ENCODE peak calls at places on chromosomes 11 and 22, in seven cellular contexts. One of them, this sample, is unnamed.

GRCh38 chr11:76119779-76120178 is 86.5 kb downstream of the WNT11 start:
- DNase-seq in fibroblast of lung: no peak
- DNase-seq in cardiac muscle cell: no peak
- DNase-seq in right lobe of liver: no peak
- DNase-seq in fibroblast of mammary gland: no peak
- DNase-seq in endodermal cell: no peak
- DNase-seq in mucosa of descending colon: no peak
- DNase-seq in this sample: no peak

GRCh38 chr11:123052884-123053721 is 8.8 kb downstream of the HSPA8 start:
- DNase-seq in fibroblast of lung: no peak
- DNase-seq in cardiac muscle cell: no peak
- DNase-seq in right lobe of liver: no peak
- DNase-seq in fibroblast of mammary gland: no peak
- DNase-seq in endodermal cell: no peak
- DNase-seq in mucosa of descending colon: no peak
- DNase-seq in this sample: no peak

GRCh38 chr11:66419825-66420224 is 1.0 kb upstream of the NPAS4 start:
- DNase-seq in fibroblast of lung: no peak
- DNase-seq in cardiac muscle cell: no peak
- DNase-seq in right lobe of liver: no peak
- DNase-seq in fibroblast of mammary gland: no peak
- DNase-seq in endodermal cell: peak; percentile 81
- DNase-seq in mucosa of descending colon: no peak
- DNase-seq in this sample: no peak

GRCh38 chr11:90243534-90243933 is 20.7 kb upstream of the CHORDC1 start:
- DNase-seq in fibroblast of lung: no peak
- DNase-seq in cardiac muscle cell: no peak
- DNase-seq in right lobe of liver: no peak
- DNase-seq in fibroblast of mammary gland: no peak
- DNase-seq in endodermal cell: no peak
- DNase-seq in mucosa of descending colon: no peak
- DNase-seq in this sample: no peak

GRCh38 chr11:45187375-45187774 is 40.9 kb downstream of the PRDM11 start:
- DNase-seq in fibroblast of lung: no peak
- DNase-seq in cardiac muscle cell: no peak
- DNase-seq in right lobe of liver: no peak
- DNase-seq in fibroblast of mammary gland: no peak
- DNase-seq in endodermal cell: no peak
- DNase-seq in mucosa of descending colon: no peak
- DNase-seq in this sample: no peak

GRCh38 chr11:63866211-63866610 is 27.3 kb downstream of the MARK2 start:
- DNase-seq in fibroblast of lung: peak; percentile 62
- DNase-seq in cardiac muscle cell: peak; percentile 77
- DNase-seq in right lobe of liver: peak; percentile 64
- DNase-seq in fibroblast of mammary gland: peak; percentile 63
- DNase-seq in endodermal cell: no peak
- DNase-seq in mucosa of descending colon: peak; percentile 46
- DNase-seq in this sample: peak; percentile 54

GRCh38 chr11:12380565-12381325 is 3.4 kb downstream of the PARVA start:
- DNase-seq in fibroblast of lung: no peak
- DNase-seq in cardiac muscle cell: no peak
- DNase-seq in right lobe of liver: no peak
- DNase-seq in fibroblast of mammary gland: no peak
- DNase-seq in endodermal cell: no peak
- DNase-seq in mucosa of descending colon: no peak
- DNase-seq in this sample: no peak

GRCh38 chr11:74731301-74732094 is at the start of gene CHRDL2:
- DNase-seq in fibroblast of lung: peak; percentile 43
- DNase-seq in cardiac muscle cell: peak; percentile 60
- DNase-seq in right lobe of liver: peak; percentile 60
- DNase-seq in fibroblast of mammary gland: no peak
- DNase-seq in endodermal cell: peak; percentile 74
- DNase-seq in mucosa of descending colon: no peak
- DNase-seq in this sample: no peak

GRCh38 chr11:45405916-45406670 is 120.0 kb upstream of the SYT13 start:
- DNase-seq in fibroblast of lung: no peak
- DNase-seq in cardiac muscle cell: peak; percentile 60
- DNase-seq in right lobe of liver: no peak
- DNase-seq in fibroblast of mammary gland: peak; percentile 49
- DNase-seq in endodermal cell: no peak
- DNase-seq in mucosa of descending colon: no peak
- DNase-seq in this sample: no peak

GRCh38 chr22:21606775-21607174 is 23.0 kb downstream of the YDJC start:
- DNase-seq in fibroblast of lung: no peak
- DNase-seq in cardiac muscle cell: no peak
- DNase-seq in right lobe of liver: no peak
- DNase-seq in fibroblast of mammary gland: no peak
- DNase-seq in endodermal cell: no peak
- DNase-seq in mucosa of descending colon: no peak
- DNase-seq in this sample: no peak

GRCh38 chr11:41795004-41795403 is 335.6 kb upstream of the LRRC4C start:
- DNase-seq in fibroblast of lung: peak; percentile 19
- DNase-seq in cardiac muscle cell: no peak
- DNase-seq in right lobe of liver: no peak
- DNase-seq in fibroblast of mammary gland: no peak
- DNase-seq in endodermal cell: no peak
- DNase-seq in mucosa of descending colon: no peak
- DNase-seq in this sample: no peak

GRCh38 chr11:10631761-10632160 is 61.8 kb downstream of the IRAG1 start:
- DNase-seq in fibroblast of lung: no peak
- DNase-seq in cardiac muscle cell: no peak
- DNase-seq in right lobe of liver: no peak
- DNase-seq in fibroblast of mammary gland: no peak
- DNase-seq in endodermal cell: peak; percentile 18
- DNase-seq in mucosa of descending colon: no peak
- DNase-seq in this sample: no peak

GRCh38 chr22:22673628-22674027 is 29.2 kb downstream of the GGTLC2 start:
- DNase-seq in fibroblast of lung: no peak
- DNase-seq in cardiac muscle cell: no peak
- DNase-seq in right lobe of liver: no peak
- DNase-seq in fibroblast of mammary gland: no peak
- DNase-seq in endodermal cell: no peak
- DNase-seq in mucosa of descending colon: no peak
- DNase-seq in this sample: no peak

GRCh38 chr22:47042116-47042825 is 279.8 kb downstream of the TBC1D22A start:
- DNase-seq in fibroblast of lung: no peak
- DNase-seq in cardiac muscle cell: no peak
- DNase-seq in right lobe of liver: no peak
- DNase-seq in fibroblast of mammary gland: no peak
- DNase-seq in endodermal cell: no peak
- DNase-seq in mucosa of descending colon: peak; percentile 33
- DNase-seq in this sample: no peak

GRCh38 chr11:26331911-26332571 is at the start of gene ANO3:
- DNase-seq in fibroblast of lung: peak; percentile 84
- DNase-seq in cardiac muscle cell: peak; percentile 89
- DNase-seq in right lobe of liver: peak; percentile 55
- DNase-seq in fibroblast of mammary gland: peak; percentile 79
- DNase-seq in endodermal cell: peak; percentile 97
- DNase-seq in mucosa of descending colon: peak; percentile 58
- DNase-seq in this sample: peak; percentile 91

GRCh38 chr11:124405611-124406010 is 6.8 kb upstream of the OR8B3 start:
- DNase-seq in fibroblast of lung: peak; percentile 17
- DNase-seq in cardiac muscle cell: no peak
- DNase-seq in right lobe of liver: no peak
- DNase-seq in fibroblast of mammary gland: no peak
- DNase-seq in endodermal cell: no peak
- DNase-seq in mucosa of descending colon: no peak
- DNase-seq in this sample: peak; percentile 7

GRCh38 chr11:120775986-120776682 is 247.8 kb upstream of the TBCEL start:
- DNase-seq in fibroblast of lung: no peak
- DNase-seq in cardiac muscle cell: no peak
- DNase-seq in right lobe of liver: no peak
- DNase-seq in fibroblast of mammary gland: no peak
- DNase-seq in endodermal cell: peak; percentile 77
- DNase-seq in mucosa of descending colon: no peak
- DNase-seq in this sample: no peak

GRCh38 chr22:33255781-33256180 is 197.6 kb upstream of the SYN3 start:
- DNase-seq in fibroblast of lung: no peak
- DNase-seq in cardiac muscle cell: no peak
- DNase-seq in right lobe of liver: no peak
- DNase-seq in fibroblast of mammary gland: no peak
- DNase-seq in endodermal cell: no peak
- DNase-seq in mucosa of descending colon: no peak
- DNase-seq in this sample: no peak

GRCh38 chr11:9231848-9232177 is 33.3 kb downstream of the DENND5A start:
- DNase-seq in fibroblast of lung: peak; percentile 75
- DNase-seq in cardiac muscle cell: peak; percentile 74
- DNase-seq in right lobe of liver: no peak
- DNase-seq in fibroblast of mammary gland: peak; percentile 55
- DNase-seq in endodermal cell: no peak
- DNase-seq in mucosa of descending colon: no peak
- DNase-seq in this sample: peak; percentile 82

GRCh38 chr11:12229450-12230229 is 119.2 kb downstream of the MICAL2 start:
- DNase-seq in fibroblast of lung: no peak
- DNase-seq in cardiac muscle cell: no peak
- DNase-seq in right lobe of liver: no peak
- DNase-seq in fibroblast of mammary gland: no peak
- DNase-seq in endodermal cell: no peak
- DNase-seq in mucosa of descending colon: no peak
- DNase-seq in this sample: no peak

GRCh38 chr22:50627452-50627913 is 469 bp downstream of the ARSA start:
- DNase-seq in fibroblast of lung: no peak
- DNase-seq in cardiac muscle cell: no peak
- DNase-seq in right lobe of liver: peak; percentile 59
- DNase-seq in fibroblast of mammary gland: no peak
- DNase-seq in endodermal cell: peak; percentile 76
- DNase-seq in mucosa of descending colon: no peak
- DNase-seq in this sample: no peak

GRCh38 chr22:50628543-50629134 is 687 bp upstream of the ARSA start:
- DNase-seq in fibroblast of lung: no peak
- DNase-seq in cardiac muscle cell: no peak
- DNase-seq in right lobe of liver: no peak
- DNase-seq in fibroblast of mammary gland: no peak
- DNase-seq in endodermal cell: peak; percentile 40
- DNase-seq in mucosa of descending colon: no peak
- DNase-seq in this sample: no peak

GRCh38 chr22:50627914-50628542 is at the start of gene ARSA:
- DNase-seq in fibroblast of lung: peak; percentile 82
- DNase-seq in cardiac muscle cell: peak; percentile 88
- DNase-seq in right lobe of liver: peak; percentile 88
- DNase-seq in fibroblast of mammary gland: peak; percentile 74
- DNase-seq in endodermal cell: peak; percentile 93
- DNase-seq in mucosa of descending colon: peak; percentile 90
- DNase-seq in this sample: peak; percentile 77

GRCh38 chr22:50633771-50634170 is 5.8 kb upstream of the ARSA start:
- DNase-seq in fibroblast of lung: no peak
- DNase-seq in cardiac muscle cell: no peak
- DNase-seq in right lobe of liver: no peak
- DNase-seq in fibroblast of mammary gland: no peak
- DNase-seq in endodermal cell: no peak
- DNase-seq in mucosa of descending colon: no peak
- DNase-seq in this sample: no peak

DNA sequence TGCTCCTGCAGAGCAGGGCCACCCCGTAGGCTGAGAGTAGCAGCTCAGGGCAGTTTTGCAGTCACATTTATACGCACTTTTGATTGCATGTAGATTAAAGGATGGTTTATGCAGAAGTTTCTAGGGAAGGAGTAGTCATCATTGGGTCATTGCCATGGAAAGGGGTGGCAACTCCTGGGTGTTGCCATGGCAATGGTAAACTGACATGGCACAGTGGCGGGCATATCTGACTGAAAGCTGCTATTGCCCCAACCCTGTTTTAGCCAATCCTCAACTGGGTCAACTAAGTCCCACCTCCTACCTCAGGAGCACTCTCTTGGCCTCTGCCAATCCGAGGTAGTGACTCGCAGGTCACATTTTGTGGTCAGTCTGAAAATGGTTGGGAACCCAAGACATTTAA is 2.4 kb upstream of the ARSA start:
- DNase-seq in fibroblast of lung: peak; percentile 13
- DNase-seq in cardiac muscle cell: no peak
- DNase-seq in right lobe of liver: no peak
- DNase-seq in fibroblast of mammary gland: peak; percentile 18
- DNase-seq in endodermal cell: no peak
- DNase-seq in mucosa of descending colon: no peak
- DNase-seq in this sample: no peak
- TF ChIP-seq CTCF in fibroblast of lung: no peak
- TF ChIP-seq CTCF in cardiac muscle cell: no peak
- TF ChIP-seq CTCF in right lobe of liver: no peak
- TF ChIP-seq CTCF in fibroblast of mammary gland: no peak
- TF ChIP-seq CTCF in endodermal cell: no peak
- TF ChIP-seq CTCF in mucosa of descending colon: no peak
- TF ChIP-seq CTCF in this sample: no peak

GRCh38 chr11:68870470-68870869 is 28.8 kb upstream of the CPT1A start:
- DNase-seq in fibroblast of lung: no peak
- DNase-seq in cardiac muscle cell: no peak
- DNase-seq in right lobe of liver: no peak
- DNase-seq in fibroblast of mammary gland: peak; percentile 23
- DNase-seq in endodermal cell: no peak
- DNase-seq in mucosa of descending colon: peak; percentile 24
- DNase-seq in this sample: no peak
- H3K4me3 ChIP-seq in fibroblast of lung: no peak overlapping the region
- H3K4me3 ChIP-seq in cardiac muscle cell: peak overlapping the region; percentile 4
- H3K4me3 ChIP-seq in right lobe of liver: peak overlapping the region; percentile 41
- H3K4me3 ChIP-seq in fibroblast of mammary gland: peak overlapping the region; percentile 52
- H3K4me3 ChIP-seq in endodermal cell: no peak overlapping the region
- H3K4me3 ChIP-seq in mucosa of descending colon: no peak overlapping the region
- H3K4me3 ChIP-seq in this sample: no peak overlapping the region

DNA sequence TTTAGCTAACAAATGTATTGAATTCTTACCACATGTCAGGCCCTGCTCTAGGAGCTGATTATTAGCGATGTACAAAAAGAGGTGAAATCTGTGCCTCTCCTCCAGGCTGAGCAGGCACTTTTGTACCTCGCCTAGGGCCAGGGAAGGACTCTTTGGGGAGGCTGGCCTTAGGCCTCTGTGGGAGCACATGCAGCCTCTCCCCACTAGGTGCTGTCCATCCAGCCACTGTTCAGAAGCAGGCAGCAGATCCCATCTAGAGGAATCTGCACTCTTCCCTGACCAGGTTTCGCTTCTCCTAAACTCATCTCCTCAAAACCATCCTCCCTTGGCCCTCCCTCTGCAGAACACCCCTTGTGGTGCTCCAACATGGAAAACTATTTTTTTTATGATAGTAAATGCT is 51.9 kb upstream of the WT1 start:
- DNase-seq in fibroblast of lung: no peak
- DNase-seq in cardiac muscle cell: peak; percentile 29
- DNase-seq in right lobe of liver: no peak
- DNase-seq in fibroblast of mammary gland: no peak
- DNase-seq in endodermal cell: peak; percentile 72
- DNase-seq in mucosa of descending colon: no peak
- DNase-seq in this sample: no peak
- TF ChIP-seq CTCF in fibroblast of lung: peak; percentile 24
- TF ChIP-seq CTCF in cardiac muscle cell: peak; percentile 43
- TF ChIP-seq CTCF in right lobe of liver: no peak
- TF ChIP-seq CTCF in fibroblast of mammary gland: no peak
- TF ChIP-seq CTCF in endodermal cell: peak; percentile 70
- TF ChIP-seq CTCF in mucosa of descending colon: no peak
- TF ChIP-seq CTCF in this sample: peak; percentile 18

DNA sequence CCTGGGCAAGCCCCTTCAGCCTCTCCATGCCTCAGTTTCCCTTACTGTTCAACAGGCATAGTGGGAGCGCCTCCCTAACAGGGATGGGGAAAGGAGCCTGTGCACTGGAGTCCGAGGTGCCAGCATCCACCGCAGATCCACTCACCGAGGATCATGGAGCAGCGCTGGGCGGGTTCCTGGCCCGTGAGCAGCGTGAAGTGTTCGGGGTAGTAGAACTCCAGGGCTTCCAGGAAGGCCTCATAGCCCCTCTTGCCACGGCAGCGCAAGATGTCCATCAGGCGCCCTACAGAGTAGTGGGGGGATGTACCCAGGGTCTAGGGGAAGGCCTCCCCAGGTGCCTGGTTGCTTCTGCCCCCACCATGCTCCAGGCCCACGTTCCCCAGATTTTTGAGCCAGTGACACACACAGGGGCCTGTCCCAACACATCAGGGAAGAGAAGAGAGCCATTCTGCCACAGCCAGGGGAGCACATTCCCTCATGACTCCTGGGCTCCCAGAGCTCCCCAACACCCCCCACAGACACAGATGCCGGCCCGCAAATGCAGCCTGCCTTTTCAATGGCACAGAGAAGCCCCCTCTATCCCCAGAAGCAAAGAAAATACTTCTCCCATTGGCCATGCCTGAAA is 1.3 kb downstream of the CARD10 start:
- DNase-seq in fibroblast of lung: no peak
- DNase-seq in cardiac muscle cell: no peak
- DNase-seq in right lobe of liver: no peak
- DNase-seq in fibroblast of mammary gland: no peak
- DNase-seq in endodermal cell: no peak
- DNase-seq in mucosa of descending colon: peak; percentile 50
- DNase-seq in this sample: no peak
- H3K4me3 ChIP-seq in fibroblast of lung: no peak overlapping the region
- H3K4me3 ChIP-seq in cardiac muscle cell: no peak overlapping the region
- H3K4me3 ChIP-seq in right lobe of liver: peak overlapping the region; percentile 72
- H3K4me3 ChIP-seq in fibroblast of mammary gland: peak overlapping the region; percentile 40
- H3K4me3 ChIP-seq in endodermal cell: peak overlapping the region; percentile 77
- H3K4me3 ChIP-seq in mucosa of descending colon: no peak overlapping the region
- H3K4me3 ChIP-seq in this sample: peak overlapping the region; percentile 53